ENCODE peak calls at places on chromosomes 2 and 18, in seven cellular contexts. S is IMR-90, L is neuronal stem cell, V is mesendoderm, H is H1, Y is trophoblast cell, N is mesenchymal stem cell. A is an unnamed sample.

GRCh38 chr18:2223394-2223793 is 347.9 kb downstream of the METTL4 start:
- DNase-seq in S (no peak), H (no peak), N (no peak), V (peak), L (peak), Y (peak), A (no peak)

GRCh38 chr2:240596491-240596931 is 10.0 kb downstream of the CAPN10 start:
- DNase-seq in S (no peak), Y (no peak), H (no peak), L (no peak), N (no peak), V (no peak), A (no peak)

GRCh38 chr18:49319590-49319989 is 140.9 kb downstream of the DYM start:
- DNase-seq in H (no peak), Y (no peak), V (no peak), N (no peak), L (no peak), S (peak), A (peak)

GRCh38 chr2:82258151-82258550 is 1953.6 kb upstream of the LRRTM1 start:
- DNase-seq in V (no peak), L (no peak), N (no peak), S (no peak), Y (no peak), H (no peak), A (no peak)

GRCh38 chr2:231387904-231388724 is 7.4 kb upstream of the B3GNT7 start:
- DNase-seq in L (no peak), H (no peak), Y (peak), V (no peak), N (peak), S (peak), A (no peak)

GRCh38 chr2:238370482-238371372 is 50.4 kb downstream of the TRAF3IP1 start:
- DNase-seq in S (peak), N (peak), V (peak), H (no peak), Y (peak), L (peak), A (no peak)

GRCh38 chr18:69659142-69659651 is 258.5 kb downstream of the DOK6 start:
- DNase-seq in L (no peak), Y (no peak), H (no peak), N (no peak), S (no peak), V (no peak), A (no peak)

GRCh38 chr2:71332413-71332866 is 858 bp downstream of the ZNF638 start:
- DNase-seq in N (no peak), L (no peak), S (no peak), H (no peak), Y (peak), V (no peak), A (no peak)

GRCh38 chr18:69216390-69216789 is 184.3 kb upstream of the DOK6 start:
- DNase-seq in L (no peak), V (no peak), H (no peak), N (no peak), S (no peak), Y (no peak), A (no peak)

GRCh38 chr18:60809937-60810336 is 437.4 kb upstream of the MC4R start:
- DNase-seq in H (no peak), S (no peak), Y (no peak), N (no peak), V (no peak), L (no peak), A (no peak)

GRCh38 chr2:197502201-197502600 is 2.0 kb downstream of the HSPE1 start:
- DNase-seq in N (no peak), V (no peak), L (no peak), S (no peak), Y (no peak), H (no peak), A (no peak)

GRCh38 chr2:191499874-191500565 is 177.9 kb upstream of the NABP1 start:
- DNase-seq in H (no peak), L (no peak), S (peak), Y (no peak), N (no peak), V (no peak), A (no peak)

GRCh38 chr2:36523153-36523552 is 74.8 kb downstream of the FEZ2 start:
- DNase-seq in Y (no peak), H (no peak), L (no peak), N (no peak), S (no peak), V (no peak), A (no peak)

GRCh38 chr2:69603146-69603743 is 40.3 kb downstream of the AAK1 start:
- DNase-seq in V (no peak), S (peak), Y (no peak), H (no peak), L (no peak), N (no peak), A (no peak)

GRCh38 chr2:18232731-18233438 is 327.6 kb downstream of the RDH14 start:
- DNase-seq in H (no peak), L (no peak), S (peak), V (peak), Y (peak), N (peak), A (no peak)

GRCh38 chr2:151651274-151651673 is 83.0 kb downstream of the NEB start:
- DNase-seq in S (no peak), V (no peak), Y (no peak), H (no peak), L (no peak), N (no peak), A (no peak)

GRCh38 chr18:31380912-31381311 is 4.3 kb downstream of the DSG4 start:
- DNase-seq in V (no peak), N (no peak), H (no peak), L (no peak), Y (no peak), S (no peak), A (no peak)

GRCh38 chr2:98564541-98565164 is 43.7 kb downstream of the COA5 start:
- DNase-seq in Y (no peak), L (no peak), V (no peak), S (no peak), N (no peak), H (no peak), A (no peak)

GRCh38 chr2:110106642-110107041 is 9.0 kb downstream of the MALL start:
- DNase-seq in V (no peak), L (no peak), N (peak), Y (no peak), H (no peak), S (peak), A (no peak)

GRCh38 chr2:240965905-240966456 is 32.4 kb upstream of the SNED1 start:
- DNase-seq in Y (no peak), H (peak), L (no peak), N (no peak), S (no peak), V (no peak), A (no peak)

GRCh38 chr2:133063792-133064191 is 393.8 kb upstream of the LYPD1 start:
- DNase-seq in H (peak), Y (no peak), V (peak), S (peak), L (peak), N (peak), A (peak)

GRCh38 chr18:34976899-34977786 is 64.1 kb upstream of the MAPRE2 start:
- DNase-seq in Y (peak), S (peak), L (peak), H (peak), N (peak), V (peak), A (peak)

GRCh38 chr2:2715036-2715818 is 384.2 kb upstream of the MYT1L start:
- DNase-seq in L (no peak), V (no peak), H (no peak), Y (no peak), N (no peak), S (no peak), A (no peak)

GRCh38 chr18:36279001-36279400 is 18.5 kb upstream of the FHOD3 start:
- DNase-seq in V (no peak), Y (no peak), L (no peak), H (no peak), N (no peak), S (no peak), A (no peak)

GRCh38 chr2:54757496-54757895 is 34.0 kb downstream of the EML6 start:
- DNase-seq in S (peak), L (no peak), V (peak), Y (no peak), N (peak), H (no peak), A (peak)

GRCh38 chr2:76275788-76276187 is 565.1 kb upstream of the GCFC2 start:
- DNase-seq in S (no peak), H (no peak), V (no peak), Y (no peak), N (no peak), L (no peak), A (no peak)

GRCh38 chr2:101400516-101401315 is 13.4 kb upstream of the CREG2 start:
- DNase-seq in L (no peak), N (peak), S (no peak), H (no peak), V (no peak), Y (no peak), A (no peak)

GRCh38 chr2:204931562-204931961 is 386.3 kb downstream of the PARD3B start:
- DNase-seq in N (no peak), H (no peak), V (no peak), Y (no peak), S (peak), L (no peak), A (no peak)

GRCh38 chr2:142170847-142171246 is 40.0 kb upstream of the LRP1B start:
- DNase-seq in N (no peak), Y (no peak), H (no peak), L (no peak), S (no peak), V (no peak), A (no peak)

GRCh38 chr2:90207454-90208058 is 1516.1 kb downstream of the RPIA start:
- DNase-seq in N (no peak), V (peak), Y (peak), S (no peak), H (no peak), L (no peak), A (no peak)

GRCh38 chr2:222572264-222572721 is 83.6 kb downstream of the FARSB start:
- DNase-seq in V (no peak), S (no peak), N (no peak), L (no peak), H (no peak), Y (no peak), A (no peak)

GRCh38 chr2:128625966-128626757 is 307.5 kb upstream of the HS6ST1 start:
- DNase-seq in Y (no peak), S (no peak), H (no peak), N (no peak), V (no peak), L (no peak), A (no peak)

GRCh38 chr2:101999122-101999789 is 7.5 kb downstream of the IL1R2 start:
- DNase-seq in V (no peak), L (no peak), H (no peak), N (peak), Y (peak), S (peak), A (no peak)

GRCh38 chr2:107669335-107669734 is 157.4 kb upstream of the RGPD4 start:
- DNase-seq in S (no peak), N (peak), Y (peak), H (no peak), L (no peak), V (peak), A (no peak)

GRCh38 chr18:10381951-10382350 is 72.5 kb upstream of the APCDD1 start:
- DNase-seq in L (no peak), N (peak), H (no peak), V (no peak), S (peak), Y (no peak), A (no peak)

GRCh38 chr2:73418343-73418742 is 32.7 kb downstream of the ALMS1 start:
- DNase-seq in H (no peak), V (no peak), Y (peak), L (no peak), N (peak), S (peak), A (no peak)

GRCh38 chr18:22265838-22266237 is 96.4 kb downstream of the GATA6 start:
- DNase-seq in N (no peak), V (no peak), H (no peak), Y (no peak), L (no peak), S (no peak), A (no peak)

GRCh38 chr18:22267225-22267624 is 97.8 kb downstream of the GATA6 start:
- DNase-seq in N (no peak), S (no peak), H (no peak), Y (no peak), V (no peak), L (no peak), A (no peak)

GRCh38 chr18:22271030-22271429 is 101.6 kb downstream of the GATA6 start:
- DNase-seq in H (no peak), L (no peak), S (no peak), Y (no peak), V (no peak), N (no peak), A (no peak)

GRCh38 chr18:22268641-22269128 is 99.3 kb downstream of the GATA6 start:
- DNase-seq in S (no peak), H (no peak), V (no peak), L (no peak), Y (no peak), N (no peak), A (no peak)

DNA sequence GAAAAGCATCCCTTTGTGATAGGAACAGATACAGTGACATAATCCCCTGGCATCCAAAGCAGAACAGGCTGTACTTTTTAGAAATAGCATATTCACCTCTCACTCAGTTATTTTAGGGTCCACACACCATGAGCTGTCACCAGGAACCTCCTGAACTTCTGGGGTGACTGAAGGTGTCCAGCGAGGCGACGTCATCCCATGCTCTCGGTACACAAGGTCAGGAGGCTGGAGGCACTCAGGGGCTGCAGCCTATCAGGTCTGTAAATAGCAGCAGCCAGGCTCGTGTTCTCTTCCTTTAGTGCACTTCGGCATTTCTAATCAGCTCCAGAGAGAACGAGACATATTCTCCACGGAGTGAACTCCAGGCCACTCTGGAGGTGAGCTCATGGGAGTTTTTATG is 98.3 kb downstream of the GATA6 start:
- DNase-seq in N (no peak), V (no peak), S (no peak), H (no peak), L (no peak), Y (no peak), A (no peak)
- H3K23ac ChIP-seq in N (no peak), V (no peak), S (no peak), H (no peak), L (no peak), Y (no peak), A (no peak)

GRCh38 chr2:64632855-64633819 is 20.6 kb downstream of the SERTAD2 start:
- DNase-seq in N (peak), Y (peak), H (no peak), S (peak), V (no peak), L (no peak), A (no peak)
- H3K4ac ChIP-seq in N (no peak), Y (no peak), H (no peak), S (peak), V (no peak), L (no peak), A (no peak)

GRCh38 chr18:67582488-67582887 is 66.0 kb upstream of the DSEL start:
- DNase-seq in H (no peak), S (no peak), V (no peak), N (no peak), Y (no peak), L (no peak), A (no peak)

GRCh38 chr18:67589325-67589724 is 72.8 kb upstream of the DSEL start:
- DNase-seq in H (no peak), N (no peak), Y (no peak), S (peak), L (no peak), V (no peak), A (no peak)

GRCh38 chr18:67586101-67586500 is 69.6 kb upstream of the DSEL start:
- DNase-seq in L (no peak), H (no peak), V (peak), N (no peak), Y (no peak), S (no peak), A (no peak)

GRCh38 chr18:67581178-67581577 is 64.7 kb upstream of the DSEL start:
- DNase-seq in H (no peak), Y (no peak), V (no peak), L (no peak), N (no peak), S (no peak), A (no peak)

DNA sequence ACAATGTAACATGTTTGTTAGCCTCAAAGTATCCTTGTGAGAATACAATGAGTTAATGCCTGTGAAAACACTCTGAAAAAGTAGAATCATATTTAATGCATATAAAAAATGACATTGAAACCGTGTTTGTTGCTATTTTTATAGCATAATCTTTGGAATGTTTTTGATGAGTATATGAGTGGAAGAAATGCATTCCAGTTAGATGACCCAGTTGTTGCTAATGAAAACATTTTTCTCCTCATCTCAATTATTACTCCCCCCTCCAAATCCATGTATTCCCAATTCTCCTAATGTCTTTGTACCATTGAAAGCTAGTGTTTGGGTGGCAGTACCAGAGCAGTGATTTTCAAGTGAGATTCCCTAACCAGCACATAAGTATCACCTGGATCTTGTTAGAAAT is 67.1 kb upstream of the DSEL start:
- DNase-seq in Y (no peak), N (no peak), L (no peak), V (no peak), H (no peak), S (peak), A (no peak)
- H3K23ac ChIP-seq in Y (no peak), N (no peak), L (no peak), V (no peak), H (no peak), S (no peak), A (no peak)

GRCh38 chr18:57080479-57080878 is 66.4 kb upstream of the BOD1L2 start:
- DNase-seq in H (no peak), S (no peak), N (no peak), L (no peak), Y (no peak), V (no peak), A (no peak)
- H3K4ac ChIP-seq in H (no peak), S (no peak), N (no peak), L (no peak), Y (no peak), V (no peak), A (no peak)

DNA sequence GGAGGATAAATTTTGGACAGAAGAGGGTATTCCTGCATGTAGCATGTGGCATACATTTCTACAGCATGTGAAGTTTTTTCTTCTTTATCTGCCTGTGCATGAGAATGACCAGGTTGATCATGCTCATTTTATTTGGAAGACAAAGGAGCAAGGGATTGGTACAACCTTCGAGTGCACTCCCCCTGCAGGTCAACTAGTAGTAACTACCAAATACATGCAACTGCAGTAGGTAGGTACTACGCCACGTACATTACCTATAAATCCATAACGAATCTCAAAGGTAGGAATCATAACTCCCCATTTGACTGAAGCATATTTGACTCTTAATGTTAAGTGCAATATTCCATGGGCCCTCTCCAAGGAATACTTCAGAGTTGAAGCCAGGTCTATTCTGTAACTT is 763.9 kb downstream of the TSN start:
- DNase-seq in L (no peak), V (peak), Y (no peak), H (no peak), S (no peak), N (no peak), A (no peak)
- H3K23ac ChIP-seq in L (no peak), V (no peak), Y (no peak), H (no peak), S (no peak), N (no peak), A (no peak)

GRCh38 chr2:221488134-221488807 is 83.8 kb downstream of the EPHA4 start:
- DNase-seq in H (no peak), N (no peak), V (no peak), L (no peak), Y (no peak), S (no peak), A (no peak)
- H3K4ac ChIP-seq in H (no peak), N (no peak), V (no peak), L (no peak), Y (no peak), S (no peak), A (no peak)

GRCh38 chr2:117351396-117351795 is 463.1 kb upstream of the DDX18 start:
- DNase-seq in S (no peak), N (no peak), Y (peak), H (no peak), L (no peak), V (peak), A (no peak)
- H3K23ac ChIP-seq in S (no peak), N (no peak), Y (no peak), H (no peak), L (no peak), V (no peak), A (no peak)

GRCh38 chr2:28150211-28150879 is 242.3 kb upstream of the FOSL2 start:
- DNase-seq in S (no peak), L (no peak), N (no peak), Y (no peak), V (no peak), H (no peak), A (no peak)
- H3K4ac ChIP-seq in S (no peak), L (no peak), N (no peak), Y (no peak), V (no peak), H (no peak), A (no peak)

DNA sequence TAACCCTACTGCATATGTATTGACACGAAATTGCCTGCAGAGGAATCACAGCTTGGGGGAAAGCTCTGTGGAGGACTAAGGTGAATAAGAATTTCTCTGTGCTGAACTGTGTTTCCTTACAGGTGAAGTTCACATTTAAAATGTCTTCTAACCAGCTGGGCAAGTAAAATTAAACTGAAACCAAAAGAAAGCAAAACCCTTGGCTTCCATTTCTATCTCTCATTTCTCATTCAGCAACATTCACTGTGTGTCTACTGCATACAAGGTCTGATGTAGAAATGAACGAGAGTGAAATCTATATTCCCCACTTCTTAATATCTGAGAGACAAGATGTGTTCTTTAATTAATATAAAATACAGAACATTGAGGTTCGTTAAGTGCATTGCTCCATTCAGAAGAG is 397.3 kb downstream of the SOX11 start:
- DNase-seq in L (no peak), H (no peak), S (no peak), Y (no peak), N (no peak), V (no peak), A (no peak)
- H3K23ac ChIP-seq in L (no peak), H (no peak), S (no peak), Y (no peak), N (no peak), V (no peak), A (no peak)